ENCODE peak calls at places on chromosomes 2 and 18, in six cellular contexts. X is psoas muscle; F is endodermal cell; D is heart left ventricle; Z is CD8-positive, alpha-beta T cell; P is uterus. U is an unnamed sample.
A peak's percentile ranks its signal among the peaks of the same experiment; 100 is the strongest.

GRCh38 chr2:148619560-148620190 is 24.9 kb upstream of the EPC2 start:
- DNase-seq in X (no peak), D (no peak), P (no peak), F (no peak), Z (no peak), U (no peak)

GRCh38 chr2:222303828-222304736 is 5.3 kb upstream of the PAX3 start:
- DNase-seq in X (no peak), F (peak; percentile 67), D (no peak), P (no peak), Z (no peak), U (no peak)

GRCh38 chr2:119174216-119174992 is 15.9 kb upstream of the C1QL2 start:
- DNase-seq in D (peak; percentile 31), Z (peak; percentile 54), P (no peak), X (peak; percentile 45), F (peak; percentile 91), U (peak; percentile 17)

GRCh38 chr2:126889071-126889470 is 9.6 kb upstream of the TEX51 start:
- DNase-seq in X (no peak), P (no peak), Z (no peak), D (no peak), F (peak; percentile 31), U (no peak)

GRCh38 chr2:216507220-216508143 is 8.8 kb downstream of the RPL37A start:
- DNase-seq in X (no peak), F (no peak), Z (no peak), D (no peak), P (no peak), U (no peak)

GRCh38 chr2:55109219-55109891 is 59.1 kb upstream of the RTN4 start:
- DNase-seq in D (no peak), F (no peak), Z (no peak), P (no peak), X (no peak), U (peak; percentile 56)

GRCh38 chr2:53636616-53637015 is 131.0 kb upstream of the CHAC2 start:
- DNase-seq in F (no peak), P (no peak), X (no peak), Z (no peak), D (no peak), U (no peak)

GRCh38 chr2:126495189-126495588 is 160.8 kb upstream of the GYPC start:
- DNase-seq in Z (no peak), X (no peak), P (no peak), D (no peak), F (no peak), U (no peak)

GRCh38 chr2:234291765-234292204 is 205.1 kb downstream of the ARL4C start:
- DNase-seq in P (no peak), Z (no peak), D (peak; percentile 44), F (no peak), X (no peak), U (no peak)

GRCh38 chr18:36158261-36158867 is 28.7 kb downstream of the ELP2 start:
- DNase-seq in D (no peak), X (no peak), Z (no peak), F (no peak), P (no peak), U (no peak)

GRCh38 chr2:234754126-234754525 is 197.7 kb upstream of the SH3BP4 start:
- DNase-seq in F (no peak), Z (no peak), X (no peak), P (no peak), D (no peak), U (peak; percentile 82)

GRCh38 chr2:75525434-75526308 is 35.1 kb downstream of the EVA1A start:
- DNase-seq in P (no peak), D (no peak), Z (no peak), F (no peak), X (no peak), U (peak; percentile 92)

GRCh38 chr18:60975419-60975818 is 357.8 kb upstream of the CDH20 start:
- DNase-seq in Z (no peak), F (peak; percentile 50), D (no peak), P (no peak), X (no peak), U (no peak)

GRCh38 chr2:237441605-237442004 is 27.6 kb upstream of the COL6A3 start:
- DNase-seq in D (no peak), P (peak; percentile 66), X (no peak), F (no peak), Z (peak; percentile 25), U (peak; percentile 45)

GRCh38 chr18:48676346-48676745 is 137.5 kb downstream of the CTIF start:
- DNase-seq in P (no peak), D (peak; percentile 20), Z (no peak), F (no peak), X (peak; percentile 39), U (no peak)

GRCh38 chr2:158797963-158798700 is 3.0 kb downstream of the DAPL1 start:
- DNase-seq in D (no peak), P (no peak), F (no peak), X (no peak), Z (no peak), U (peak; percentile 88)

GRCh38 chr2:56741601-56742102 is 557.9 kb downstream of the CCDC85A start:
- DNase-seq in Z (no peak), D (no peak), X (no peak), P (peak; percentile 25), F (peak; percentile 61), U (peak; percentile 94)

GRCh38 chr2:106096446-106097369 is 97.4 kb downstream of the UXS1 start:
- DNase-seq in D (no peak), P (no peak), X (no peak), F (no peak), Z (peak; percentile 37), U (no peak)

GRCh38 chr2:130391058-130391871 is 35.4 kb downstream of the PTPN18 start:
- DNase-seq in X (peak; percentile 80), P (peak; percentile 72), D (peak; percentile 82), F (peak; percentile 89), Z (peak; percentile 57), U (peak; percentile 67)

GRCh38 chr2:38260972-38261371 is 116.1 kb downstream of the ATL2 start:
- DNase-seq in X (no peak), D (no peak), F (no peak), P (no peak), Z (no peak), U (no peak)
- H3K4me3 ChIP-seq in X (peak overlapping the region; percentile 16), D (no peak overlapping the region), F (no peak overlapping the region), P (no peak overlapping the region), Z (no peak overlapping the region), U (no peak overlapping the region)

DNA sequence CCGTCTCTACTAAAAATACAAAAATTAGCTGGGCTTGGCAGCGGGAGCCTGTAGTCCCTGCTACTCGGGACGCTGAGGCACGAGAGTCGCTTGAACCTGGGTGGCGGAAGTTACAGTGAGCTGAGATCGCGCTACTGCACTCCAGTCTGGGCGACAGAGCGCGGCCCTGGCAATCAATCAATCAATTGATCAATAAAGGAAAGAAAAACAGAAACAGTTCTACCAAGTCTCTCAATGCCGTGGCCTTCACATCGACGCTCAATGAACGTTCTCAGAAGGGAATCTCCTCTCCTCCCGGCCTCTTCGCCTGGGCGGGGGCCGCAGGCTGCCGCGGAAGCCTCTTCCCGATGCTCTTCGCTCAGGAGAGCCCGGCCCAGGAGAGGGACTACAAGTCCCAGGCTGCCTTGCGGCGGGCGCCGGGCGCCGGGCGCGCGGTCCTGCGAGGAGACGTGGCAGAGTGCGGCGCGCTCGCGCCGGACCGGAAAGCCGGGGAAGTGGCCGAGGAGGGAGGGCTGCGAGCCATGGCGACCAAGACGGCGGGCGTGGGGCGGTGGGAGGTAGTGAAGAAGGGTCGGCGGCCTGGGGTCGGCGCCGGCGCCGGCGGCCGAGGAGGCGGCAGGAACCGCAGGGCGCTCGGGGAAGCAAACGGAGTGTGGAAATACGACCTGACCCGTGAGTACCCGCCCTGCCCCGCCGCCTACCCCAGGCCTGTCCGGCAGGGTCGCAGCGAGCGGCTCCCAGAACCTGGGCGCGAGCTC is at the start of gene TMEM214:
- DNase-seq in P (peak; percentile 90), D (peak; percentile 92), F (peak; percentile 92), Z (peak; percentile 77), X (peak; percentile 92), U (peak; percentile 73)
- TF ChIP-seq CTCF in P (no peak), D (peak; percentile 16), F (peak; percentile 58), Z (no peak), X (no peak), U (no peak)

GRCh38 chr2:104872034-104872865 is 18.3 kb downstream of the POU3F3 start:
- DNase-seq in F (peak; percentile 87), X (no peak), P (no peak), D (no peak), Z (no peak), U (no peak)

GRCh38 chr2:104873689-104874054 is 19.8 kb downstream of the POU3F3 start:
- DNase-seq in D (no peak), Z (no peak), F (no peak), P (no peak), X (no peak), U (no peak)

GRCh38 chr2:104872866-104873688 is 19.2 kb downstream of the POU3F3 start:
- DNase-seq in F (peak; percentile 90), D (peak; percentile 49), P (no peak), X (no peak), Z (peak; percentile 23), U (peak; percentile 59)

GRCh38 chr2:104876606-104877005 is 22.7 kb downstream of the POU3F3 start:
- DNase-seq in Z (no peak), P (no peak), F (no peak), D (no peak), X (no peak), U (no peak)

DNA sequence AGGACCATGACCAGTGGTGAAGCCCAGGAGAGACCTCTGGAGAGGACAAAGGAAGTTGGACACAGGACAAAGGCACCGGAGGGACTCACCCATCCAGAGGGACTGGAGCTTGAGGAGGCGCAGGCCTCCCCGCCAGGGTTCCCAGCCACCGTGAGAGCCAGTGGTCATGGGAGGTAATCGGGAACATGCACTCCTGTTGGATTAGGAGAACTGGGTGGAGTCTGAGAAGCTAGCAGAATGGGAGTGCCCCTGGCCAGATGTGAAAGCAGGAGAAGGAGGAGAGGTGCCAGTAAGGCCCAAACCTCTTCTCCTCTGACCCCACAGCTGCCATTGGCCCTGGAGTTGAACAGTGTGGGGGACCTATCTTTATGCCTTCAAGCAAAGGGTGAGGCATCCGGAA is 20.3 kb downstream of the POU3F3 start:
- DNase-seq in D (no peak), X (no peak), P (no peak), F (peak; percentile 50), Z (no peak), U (no peak)
- H3K27me3 ChIP-seq in D (peaks cover 77% of the 10 kb centered on the region), X (peaks cover 25% of the 10 kb centered on the region), P (peaks cover 22% of the 10 kb centered on the region), F (peaks cover 98% of the 10 kb centered on the region), Z (no peaks in the 10 kb centered on the region), U (peaks cover 24% of the 10 kb centered on the region)

DNA sequence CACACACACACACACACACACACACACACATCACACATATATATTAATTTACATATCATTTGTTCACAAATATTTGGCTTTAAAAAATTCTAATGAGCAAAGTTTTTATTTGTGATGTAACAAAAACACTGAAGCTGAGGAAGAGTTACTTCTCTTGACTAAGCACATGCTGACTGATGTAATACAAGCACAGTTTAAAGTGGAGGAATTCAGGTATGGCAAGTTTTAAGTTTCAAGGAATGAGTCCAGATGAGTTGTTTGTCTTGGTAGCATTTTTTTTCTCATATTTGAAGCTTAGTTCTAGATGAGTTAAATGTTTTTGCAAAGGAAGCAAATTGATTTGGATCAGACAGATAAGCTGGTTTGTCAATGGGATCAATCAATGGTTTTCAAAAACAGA is 20.2 kb upstream of the CALCRL start:
- DNase-seq in Z (no peak), X (no peak), F (no peak), P (no peak), D (no peak), U (peak; percentile 72)
- H3K4me3 ChIP-seq in Z (no peak overlapping the region), X (no peak overlapping the region), F (no peak overlapping the region), P (no peak overlapping the region), D (no peak overlapping the region), U (no peak overlapping the region)